ENCODE peak calls at places on chromosomes 3 and 15, in four cellular contexts. V is AML-193, Z is RPMI7951, W is right atrium auricular region. L is an unnamed sample.

GRCh38 chr15:70892912-70893560 is 410 bp downstream of the LRRC49 start:
- DNase-seq in W (no peak), V (no peak), Z (peak), L (no peak)

GRCh38 chr15:66078929-66079275 is 174.6 kb downstream of the MEGF11 start:
- DNase-seq in W (no peak), Z (no peak), V (no peak), L (no peak)

GRCh38 chr15:45130291-45131000 is 652 bp downstream of the DUOX1 start:
- DNase-seq in V (no peak), W (no peak), Z (no peak), L (no peak)

GRCh38 chr3:47399531-47400270 is 18.9 kb downstream of the PTPN23 start:
- DNase-seq in V (no peak), W (no peak), Z (peak), L (no peak)

GRCh38 chr15:94259863-94260262 is 28.5 kb downstream of the MCTP2 start:
- DNase-seq in Z (no peak), W (no peak), V (peak), L (no peak)

GRCh38 chr3:169460035-169460434 is 203.5 kb downstream of the MECOM start:
- DNase-seq in V (no peak), W (no peak), Z (no peak), L (no peak)

GRCh38 chr3:17047904-17048303 is 163.1 kb downstream of the PLCL2 start:
- DNase-seq in V (no peak), W (no peak), Z (no peak), L (no peak)

GRCh38 chr3:65638301-65638700 is 400.4 kb downstream of the MAGI1 start:
- DNase-seq in W (no peak), Z (no peak), V (no peak), L (no peak)

GRCh38 chr3:111315911-111316310 is 226.1 kb upstream of the CD96 start:
- DNase-seq in Z (peak), W (no peak), V (no peak), L (no peak)

L was measured in T follicular helper cell.